ENCODE peak calls at places on chromosome 21, in five cellular contexts. J, R, S, N and T are unnamed samples.

GRCh38 chr21:38920631-38921398 is 115.1 kb downstream of the ETS2 start:
- DNase-seq in J (no peak), R (no peak), S (no peak), N (no peak), T (no peak)

GRCh38 chr21:36627242-36627641 is 71.7 kb upstream of the SIM2 start:
- DNase-seq in J (no peak), R (no peak), S (no peak), N (no peak), T (no peak)

GRCh38 chr21:34644815-34645214 is 24.0 kb upstream of the CLIC6 start:
- DNase-seq in J (no peak), R (no peak), S (no peak), N (no peak), T (no peak)

GRCh38 chr21:36388835-36389234 is 3.6 kb downstream of the CHAF1B start:
- DNase-seq in J (no peak), R (no peak), S (no peak), N (no peak), T (no peak)

GRCh38 chr21:28142692-28143091 is 850.0 kb downstream of the LTN1 start:
- DNase-seq in J (no peak), R (no peak), S (no peak), N (no peak), T (no peak)

GRCh38 chr21:45011911-45012660 is 62.3 kb upstream of the ADARB1 start:
- DNase-seq in J (no peak), R (peak), S (peak), N (peak), T (no peak)

GRCh38 chr21:35606578-35606977 is 453.7 kb downstream of the SETD4 start:
- DNase-seq in J (no peak), R (no peak), S (no peak), N (no peak), T (no peak)

GRCh38 chr21:22791986-22792560 is 1793.9 kb downstream of the NCAM2 start:
- DNase-seq in J (peak), R (no peak), S (no peak), N (no peak), T (peak)

DNA sequence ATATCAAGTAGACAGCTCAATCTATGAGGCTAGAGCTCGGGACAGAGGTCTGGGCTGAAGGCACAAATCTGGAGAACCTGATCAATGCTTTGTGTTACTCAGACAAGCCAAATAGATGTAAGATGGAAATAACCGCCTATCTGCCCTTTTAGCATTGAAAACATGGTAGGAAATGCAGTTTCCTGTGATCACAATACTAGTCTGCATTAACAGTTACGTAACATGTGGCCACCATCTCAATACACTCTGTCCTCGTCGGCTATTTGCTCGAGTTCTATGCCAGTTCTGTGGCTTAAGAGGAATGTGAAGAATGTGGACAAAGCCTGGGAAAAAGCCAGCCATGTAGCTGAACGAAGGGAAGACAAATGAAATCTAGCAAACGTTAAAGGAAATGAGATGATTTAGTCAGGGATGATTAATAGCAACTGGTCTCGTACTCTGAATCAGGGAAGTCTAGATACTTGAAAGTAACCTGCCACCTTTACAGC is 73.3 kb downstream of the HSF2BP start:
- DNase-seq in J (no peak), R (peak), S (peak), N (no peak), T (no peak)
- TF ChIP-seq POLR2A in J (no peak), R (no peak), S (no peak), N (no peak), T (no peak)

DNA sequence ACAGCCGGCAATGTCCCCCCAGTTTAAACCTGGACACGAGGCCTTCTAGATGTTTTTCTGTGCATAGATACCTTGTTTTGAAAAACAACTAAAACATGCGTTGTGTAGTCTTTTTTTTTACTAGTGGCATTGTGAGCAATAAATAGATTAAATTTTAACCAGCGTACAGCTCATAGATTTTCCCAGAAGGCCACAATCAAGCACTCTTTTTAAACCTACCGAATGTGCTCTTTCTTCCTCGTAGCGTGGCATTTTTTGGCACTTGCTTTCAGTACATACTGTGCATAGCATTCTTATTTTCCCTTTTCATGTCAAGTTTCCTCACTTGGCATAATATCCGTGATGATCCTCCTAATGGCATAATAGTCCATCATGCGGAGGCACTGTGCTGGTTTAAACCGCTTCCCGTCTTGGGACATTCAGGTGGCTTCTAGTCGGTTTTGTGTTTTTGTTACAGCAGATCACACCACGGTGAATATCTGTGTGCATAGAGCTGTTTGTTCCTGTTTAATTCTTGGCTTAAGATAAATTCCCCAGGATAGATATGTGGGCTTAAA is 95.3 kb downstream of the PDE9A start:
- DNase-seq in J (no peak), R (no peak), S (no peak), N (no peak), T (no peak)
- TF ChIP-seq POLR2A in J (no peak), R (no peak), S (no peak), N (no peak), T (no peak)

DNA sequence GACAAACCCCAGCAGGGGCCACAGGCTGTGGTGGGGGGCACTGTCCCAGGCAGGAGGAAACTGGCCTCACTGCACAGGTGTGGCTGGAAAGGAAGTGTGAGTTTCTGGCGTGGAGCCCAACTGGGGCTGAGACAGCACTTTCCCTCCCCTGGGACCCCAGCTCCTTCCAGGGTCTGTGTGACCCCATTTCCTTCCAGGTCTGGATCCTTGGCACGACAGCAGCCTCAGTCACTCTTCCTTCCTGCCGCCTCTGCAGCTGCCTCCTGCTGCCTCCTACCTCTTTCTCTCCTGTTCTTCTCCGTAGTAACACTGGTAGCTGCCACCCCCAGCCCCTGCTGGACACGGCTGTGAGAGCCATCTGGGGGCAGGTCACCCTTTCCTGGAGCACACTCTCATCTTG is 88.0 kb downstream of the SIK1 start:
- DNase-seq in J (no peak), R (no peak), S (no peak), N (no peak), T (no peak)
- TF ChIP-seq POLR2A in J (no peak), R (no peak), S (no peak), N (no peak), T (no peak)

GRCh38 chr21:43806017-43806710 is 16.8 kb downstream of the RRP1 start:
- DNase-seq in J (no peak), R (no peak), S (peak), N (no peak), T (no peak)
- TF ChIP-seq POLR2A in J (peak), R (no peak), S (no peak), N (no peak), T (no peak)

GRCh38 chr21:19969156-19969555 is 1029.1 kb upstream of the NCAM2 start:
- DNase-seq in J (no peak), R (no peak), S (no peak), N (no peak), T (no peak)
- TF ChIP-seq POLR2A in J (no peak), R (no peak), S (no peak), N (no peak), T (no peak)